ENCODE peak calls at places on chromosomes 6 and 20, in ten cellular contexts. Z is activated T-cell treated with anti-CD3 and anti-CD28 coated beads, Interleukin-2, amount 50 U/mL, for 4 hours; C is gastrocnemius medialis; U is activated CD8-positive, alpha-beta T cell treated with anti-CD3 and anti-CD28 coated beads, Interleukin-2, amount 10 ng/mL, durations not matched to agents 7 days and 5 days; L is K562; K is upper lobe of right lung; F is A549; E is central memory CD8-positive, alpha-beta T cell; R is heart right ventricle; V is activated CD4-positive, CD25-positive, alpha-beta regulatory T cell treated with anti-CD3 and anti-CD28 coated beads, Interleukin-2, amount 50 U/mL, for 24 hours. P is an unnamed sample.

GRCh38 chr6:139583420-139583819 is 209.0 kb upstream of the CITED2 start:
- ATAC-seq in Z (no peak), C (no peak), U (no peak), L (no peak), K (no peak), F (no peak), E (no peak), R (no peak), V (no peak), P (no peak)

GRCh38 chr6:35371494-35372262 is 29.3 kb downstream of the PPARD start:
- ATAC-seq in Z (no peak), C (no peak), U (no peak), L (no peak), K (no peak), F (no peak), E (no peak), R (no peak), V (no peak), P (no peak)

GRCh38 chr6:151445482-151445881 is 6.4 kb downstream of the RMND1 start:
- ATAC-seq in Z (no peak), C (no peak), U (no peak), L (no peak), K (no peak), F (no peak), E (no peak), R (peak), V (no peak), P (no peak)

GRCh38 chr6:148524509-148524908 is 181.9 kb downstream of the SASH1 start:
- ATAC-seq in Z (peak), C (peak), U (no peak), L (no peak), K (no peak), F (no peak), E (no peak), R (no peak), V (no peak), P (no peak)

GRCh38 chr6:158856261-158856660 is 37.1 kb upstream of the EZR start:
- ATAC-seq in Z (no peak), C (no peak), U (no peak), L (no peak), K (no peak), F (no peak), E (no peak), R (peak), V (no peak), P (no peak)

GRCh38 chr6:117275205-117275604 is 9.8 kb downstream of the VGLL2 start:
- ATAC-seq in Z (no peak), C (peak), U (no peak), L (no peak), K (no peak), F (no peak), E (no peak), R (no peak), V (no peak), P (no peak)

GRCh38 chr6:134706153-134706552 is 243.7 kb downstream of the ALDH8A1 start:
- ATAC-seq in Z (no peak), C (no peak), U (no peak), L (no peak), K (no peak), F (peak), E (no peak), R (no peak), V (no peak), P (no peak)

GRCh38 chr20:57471496-57472210 is 53.3 kb downstream of the CTCFL start:
- ATAC-seq in Z (no peak), C (no peak), U (no peak), L (no peak), K (no peak), F (no peak), E (no peak), R (no peak), V (no peak), P (no peak)

GRCh38 chr6:131851049-131851769 is 43.4 kb downstream of the ENPP1 start:
- ATAC-seq in Z (no peak), C (no peak), U (no peak), L (no peak), K (no peak), F (no peak), E (no peak), R (peak), V (no peak), P (no peak)

GRCh38 chr6:70456725-70457124 is 43.4 kb downstream of the FAM135A start:
- ATAC-seq in Z (no peak), C (no peak), U (no peak), L (no peak), K (no peak), F (no peak), E (no peak), R (no peak), V (no peak), P (no peak)

GRCh38 chr6:121838842-121839241 is 403.4 kb downstream of the GJA1 start:
- ATAC-seq in Z (no peak), C (no peak), U (no peak), L (no peak), K (peak), F (no peak), E (no peak), R (peak), V (no peak), P (no peak)

GRCh38 chr20:6827472-6827871 is 60.0 kb downstream of the BMP2 start:
- ATAC-seq in Z (no peak), C (no peak), U (no peak), L (no peak), K (no peak), F (no peak), E (no peak), R (no peak), V (no peak), P (no peak)

GRCh38 chr6:130211697-130212096 is 11.1 kb downstream of the SAMD3 start:
- ATAC-seq in Z (peak), C (no peak), U (no peak), L (no peak), K (no peak), F (no peak), E (no peak), R (no peak), V (peak), P (no peak)

GRCh38 chr20:50399917-50400704 is 110.1 kb upstream of the PTPN1 start:
- ATAC-seq in Z (no peak), C (no peak), U (no peak), L (peak), K (peak), F (peak), E (no peak), R (peak), V (no peak), P (no peak)

GRCh38 chr6:33616913-33617312 is 4.2 kb upstream of the ITPR3 start:
- ATAC-seq in Z (no peak), C (no peak), U (no peak), L (no peak), K (no peak), F (no peak), E (peak), R (no peak), V (no peak), P (no peak)

GRCh38 chr20:44336086-44336485 is 757 bp upstream of the R3HDML start:
- ATAC-seq in Z (no peak), C (no peak), U (no peak), L (no peak), K (no peak), F (peak), E (no peak), R (no peak), V (no peak), P (no peak)

GRCh38 chr6:108714774-108715414 is 133.3 kb upstream of the ARMC2 start:
- ATAC-seq in Z (no peak), C (no peak), U (no peak), L (no peak), K (no peak), F (no peak), E (no peak), R (no peak), V (no peak), P (no peak)

GRCh38 chr20:21118138-21118537 is 7.7 kb upstream of the KIZ start:
- ATAC-seq in Z (no peak), C (no peak), U (no peak), L (no peak), K (no peak), F (no peak), E (no peak), R (no peak), V (no peak), P (no peak)

P was measured in stimulated activated memory B cell treated with anti-CD40 and anti-IgM and Interleukin-4, amounts not matched to agents 10 μg/mL and 1 μg/mL and 100 μg/mL, for 72 hours.